ENCODE peak calls at places on chromosomes 12 and 14, in four cellular contexts. J is HFFc6, D is cardiac muscle cell, K is fibroblast of mammary gland. S is an unnamed sample.

GRCh38 chr12:22046968-22047390 is 961 bp downstream of the CMAS start:
- DNase-seq in K (peak), J (no peak), D (no peak), S (no peak)

GRCh38 chr12:121648458-121649028 is 20.9 kb downstream of the MORN3 start:
- DNase-seq in D (no peak), K (no peak), J (no peak), S (no peak)

GRCh38 chr12:76720068-76720467 is 43.8 kb upstream of the ZDHHC17 start:
- DNase-seq in D (peak), J (peak), K (peak), S (no peak)

GRCh38 chr12:72465940-72466630 is 193.9 kb downstream of the TRHDE start:
- DNase-seq in J (no peak), K (no peak), D (no peak), S (no peak)

GRCh38 chr12:81811778-81812125 is 52.6 kb upstream of the PPFIA2 start:
- DNase-seq in K (no peak), D (no peak), J (no peak), S (no peak)

GRCh38 chr12:68611094-68611818 is 557 bp downstream of the RAP1B start:
- DNase-seq in J (peak), D (peak), K (peak), S (peak)

GRCh38 chr14:70822706-70823185 is 13.4 kb upstream of the MAP3K9 start:
- DNase-seq in J (no peak), D (peak), K (peak), S (peak)

GRCh38 chr12:68381476-68381875 is 49.3 kb upstream of the MDM1 start:
- DNase-seq in J (no peak), K (no peak), D (no peak), S (no peak)

GRCh38 chr12:119338593-119339363 is 4.2 kb downstream of the CCDC60 start:
- DNase-seq in J (no peak), K (no peak), D (no peak), S (no peak)

GRCh38 chr12:92992041-92992440 is 62.9 kb upstream of the EEA1 start:
- DNase-seq in J (no peak), D (no peak), K (peak), S (no peak)

GRCh38 chr14:25095784-25096390 is 45.9 kb upstream of the STXBP6 start:
- DNase-seq in K (no peak), J (no peak), D (no peak), S (no peak)

GRCh38 chr14:74941676-74942097 is 13.7 kb downstream of the PGF start:
- DNase-seq in D (no peak), K (peak), J (peak), S (no peak)

GRCh38 chr12:87509233-87509820 is 519.9 kb downstream of the C12orf50 start:
- DNase-seq in D (no peak), J (no peak), K (peak), S (no peak)

GRCh38 chr12:3884671-3885070 is 11.5 kb upstream of the PARP11 start:
- DNase-seq in K (no peak), D (no peak), J (no peak), S (no peak)

GRCh38 chr14:92917041-92917940 is 5.7 kb upstream of the CHGA start:
- DNase-seq in D (no peak), J (no peak), K (no peak), S (no peak)

GRCh38 chr14:21054768-21055145 is 2.9 kb upstream of the RNASE8 start:
- DNase-seq in K (no peak), D (no peak), J (no peak), S (no peak)

GRCh38 chr14:99946652-99947489 is 118.4 kb upstream of the EVL start:
- DNase-seq in K (no peak), D (peak), J (no peak), S (peak)

GRCh38 chr14:104971447-104972240 is 6.5 kb downstream of the AHNAK2 start:
- DNase-seq in J (no peak), K (no peak), D (no peak), S (no peak)

GRCh38 chr14:79581912-79582576 is 629.3 kb downstream of the DIO2 start:
- DNase-seq in D (no peak), K (peak), J (peak), S (no peak)

GRCh38 chr14:96363751-96364336 is 518 bp downstream of the GSKIP start:
- DNase-seq in K (peak), D (peak), J (peak), S (peak)

GRCh38 chr14:60807971-60808370 is 73.4 kb downstream of the MNAT1 start:
- DNase-seq in J (peak), D (no peak), K (peak), S (no peak)

GRCh38 chr14:66944872-66945271 is 244.4 kb upstream of the GARIN2 start:
- DNase-seq in J (peak), K (peak), D (peak), S (peak)

GRCh38 chr14:30569216-30569902 is 10.4 kb downstream of the G2E3 start:
- DNase-seq in D (no peak), K (no peak), J (no peak), S (no peak)

GRCh38 chr14:94011795-94012194 is 14.3 kb upstream of the OTUB2 start:
- DNase-seq in D (peak), K (no peak), J (peak), S (no peak)

GRCh38 chr12:18221726-18222125 is 39.6 kb upstream of the PIK3C2G start:
- DNase-seq in D (no peak), J (no peak), K (no peak), S (no peak)

GRCh38 chr12:18222699-18223098 is 38.6 kb upstream of the PIK3C2G start:
- DNase-seq in J (no peak), K (no peak), D (no peak), S (no peak)

DNA sequence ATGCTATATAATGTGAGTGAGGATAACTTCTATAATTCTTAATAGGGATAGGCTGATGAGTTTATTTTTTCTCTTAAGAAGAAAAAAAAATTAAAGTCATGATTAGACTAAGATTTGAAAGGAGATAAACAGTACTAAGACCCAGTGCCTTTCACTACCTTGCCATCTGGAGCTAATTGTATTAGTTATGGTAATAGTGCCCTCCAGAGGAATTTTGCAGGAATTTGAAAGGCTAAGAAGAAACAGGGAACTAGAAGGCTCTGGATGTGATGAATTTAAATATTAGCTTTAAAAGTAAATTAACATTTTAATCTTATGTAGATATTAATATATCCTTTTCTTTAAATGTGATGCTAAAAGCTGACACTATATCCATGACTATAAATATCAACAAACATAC is 36.6 kb upstream of the PIK3C2G start:
- DNase-seq in D (peak), K (peak), J (peak), S (no peak)
- TF ChIP-seq CTCF in D (peak), K (peak), J (peak), S (peak)

GRCh38 chr14:106436310-106436905 is 910.0 kb downstream of the TMEM121 start:
- DNase-seq in D (no peak), J (no peak), K (peak), S (peak)
- TF ChIP-seq CTCF in D (no peak), J (peak), K (peak), S (no peak)

GRCh38 chr12:45244561-45245348 is 28.9 kb downstream of the ANO6 start:
- DNase-seq in J (no peak), K (peak), D (no peak), S (no peak)

GRCh38 chr12:45246202-45246601 is 30.3 kb downstream of the ANO6 start:
- DNase-seq in K (no peak), D (no peak), J (no peak), S (no peak)

GRCh38 chr12:45247589-45247988 is 31.7 kb downstream of the ANO6 start:
- DNase-seq in K (no peak), J (no peak), D (no peak), S (no peak)

GRCh38 chr12:45243963-45244362 is 28.1 kb downstream of the ANO6 start:
- DNase-seq in K (no peak), J (no peak), D (no peak), S (no peak)

GRCh38 chr12:45248095-45248494 is 32.2 kb downstream of the ANO6 start:
- DNase-seq in K (no peak), J (no peak), D (no peak), S (no peak)
- TF ChIP-seq CTCF in K (no peak), J (no peak), D (no peak), S (no peak)

DNA sequence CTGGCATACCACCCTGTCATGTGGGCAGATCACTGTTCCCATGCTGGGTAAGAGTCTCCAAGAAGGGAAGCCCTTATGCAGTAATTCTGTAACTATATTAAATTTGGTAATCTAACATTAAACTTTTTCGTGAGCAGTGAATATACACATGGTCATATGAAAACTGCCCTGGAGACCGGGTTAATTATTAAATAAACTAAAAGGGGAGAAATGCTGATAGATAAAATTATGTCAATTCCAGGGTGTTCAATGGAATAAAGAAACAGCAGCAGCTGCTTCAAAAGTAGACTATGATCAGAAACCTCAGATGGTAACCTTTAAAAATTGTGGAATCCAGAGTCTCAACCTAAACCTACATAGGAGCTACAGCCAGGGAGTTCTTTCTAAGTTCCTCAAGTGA is 100.0 kb downstream of the PAWR start:
- DNase-seq in J (no peak), K (no peak), D (no peak), S (no peak)
- TF ChIP-seq CTCF in J (no peak), K (no peak), D (no peak), S (no peak)

DNA sequence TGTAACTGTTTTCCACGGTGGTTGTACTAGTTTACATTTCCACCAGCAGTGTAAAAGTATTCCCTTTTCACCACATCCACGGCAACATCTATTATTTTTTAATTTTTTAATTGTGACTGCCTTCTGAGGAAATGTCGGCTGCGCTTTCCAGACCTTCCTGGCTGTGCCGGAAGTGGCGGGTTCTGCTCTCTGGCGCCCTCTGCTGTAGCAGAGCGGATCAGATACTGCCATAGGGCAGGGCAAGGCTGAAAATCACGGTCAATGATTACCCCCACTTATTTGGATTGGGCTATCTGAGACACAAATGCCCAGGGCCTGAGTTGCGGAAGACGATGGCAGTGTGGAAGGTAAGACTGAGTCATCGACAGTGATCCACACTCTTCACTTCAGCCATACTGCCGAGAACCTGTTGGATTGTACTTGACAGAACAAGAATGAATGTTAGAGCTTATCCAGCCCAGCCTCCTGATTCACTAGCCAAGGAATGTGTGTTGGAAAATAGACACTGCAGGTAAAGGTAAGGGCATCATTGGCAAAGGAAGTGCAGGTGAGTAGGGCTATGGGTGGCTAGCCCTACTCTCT is 124.2 kb downstream of the NTF3 start:
- DNase-seq in J (no peak), K (no peak), D (no peak), S (peak)
- TF ChIP-seq CTCF in J (peak), K (peak), D (peak), S (no peak)

GRCh38 chr12:109558374-109559199 is 14.7 kb downstream of the MMAB start:
- DNase-seq in K (no peak), D (no peak), J (no peak), S (no peak)
- TF ChIP-seq CTCF in K (no peak), D (no peak), J (no peak), S (no peak)

GRCh38 chr14:54348001-54348611 is 48.7 kb upstream of the CDKN3 start:
- DNase-seq in D (peak), J (peak), K (peak), S (peak)
- TF ChIP-seq CTCF in D (peak), J (peak), K (peak), S (peak)

DNA sequence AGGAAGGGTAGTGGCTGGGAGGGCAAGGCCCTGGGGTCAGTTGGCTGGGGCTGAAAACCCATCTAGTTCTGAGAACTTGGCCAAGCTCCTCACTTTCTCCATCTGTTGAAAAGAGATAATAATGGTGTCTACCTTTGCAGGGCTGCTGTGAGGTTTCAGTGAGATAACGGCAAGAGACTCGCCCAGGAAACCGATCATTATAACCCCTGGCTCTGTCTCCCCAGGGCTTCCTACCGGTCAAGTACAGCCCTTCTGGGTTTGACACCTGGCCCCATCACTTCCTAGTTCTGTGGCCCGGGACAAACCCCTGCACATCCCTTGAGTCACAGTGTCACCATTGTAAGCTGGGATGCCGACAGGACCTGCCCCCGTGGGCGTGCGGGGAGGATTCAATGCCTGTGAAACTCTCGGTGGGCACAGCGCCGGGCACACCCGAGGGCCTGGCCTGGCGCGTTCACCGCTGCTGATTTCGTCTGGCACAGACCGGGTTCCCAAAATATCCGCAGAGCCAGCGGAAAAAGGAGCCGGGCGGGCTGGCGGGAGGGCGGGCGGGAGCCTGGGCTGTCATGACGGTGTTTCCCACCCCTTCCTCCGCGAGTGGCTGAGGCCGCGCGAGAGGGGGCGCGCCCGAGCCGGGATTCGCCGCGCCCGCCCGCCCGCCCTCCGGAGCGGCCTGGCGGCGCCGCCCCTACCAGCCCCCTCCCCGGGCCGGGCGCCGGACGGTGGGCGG is 4.5 kb downstream of the KMT5A start:
- DNase-seq in J (peak), D (peak), K (peak), S (peak)
- TF ChIP-seq CTCF in J (no peak), D (no peak), K (no peak), S (no peak)

S was measured in nephron progenitor cell.